ENCODE peak calls at places on chromosomes 11 and 22, in five cellular contexts. L is cardiac muscle cell, A is AG04449, J is colonic mucosa, X is fibroblast of mammary gland. G is an unnamed sample.

GRCh38 chr11:27216268-27217149 is 146.5 kb downstream of the CCDC34 start:
- DNase-seq in J (peak; percentile 27), A (no peak), L (peak; percentile 37), X (no peak), G (peak; percentile 39)

GRCh38 chr11:15258433-15259350 is 144.0 kb downstream of the INSC start:
- DNase-seq in A (no peak), J (peak; percentile 22), X (peak; percentile 64), L (peak; percentile 57), G (no peak)

GRCh38 chr11:126658306-126659056 is 303.0 kb downstream of the ST3GAL4 start:
- DNase-seq in J (no peak), A (no peak), X (no peak), L (no peak), G (no peak)

GRCh38 chr11:35111171-35112055 is 27.6 kb upstream of the CD44 start:
- DNase-seq in X (peak; percentile 94), L (no peak), A (no peak), J (peak; percentile 41), G (peak; percentile 82)

GRCh38 chr11:77819921-77820564 is 479 bp downstream of the RSF1 start:
- DNase-seq in X (peak; percentile 14), L (peak; percentile 80), J (peak; percentile 68), A (no peak), G (no peak)

GRCh38 chr11:77175021-77175842 is 47.2 kb downstream of the MYO7A start:
- DNase-seq in L (no peak), X (no peak), J (no peak), A (no peak), G (no peak)

GRCh38 chr11:72030428-72031045 is 31.8 kb downstream of the IL18BP start:
- DNase-seq in L (no peak), X (no peak), A (no peak), J (no peak), G (no peak)

GRCh38 chr22:19707347-19708322 is 6.7 kb upstream of the SEPTIN5 start:
- DNase-seq in L (no peak), A (no peak), X (no peak), J (no peak), G (no peak)

GRCh38 chr11:61020706-61021235 is 49.3 kb downstream of the CD6 start:
- DNase-seq in A (no peak), J (no peak), L (no peak), X (no peak), G (no peak)

GRCh38 chr22:29478326-29479276 is 1.4 kb upstream of the NEFH start:
- DNase-seq in J (no peak), L (peak; percentile 72), A (no peak), X (no peak), G (no peak)

GRCh38 chr11:35458846-35459245 is 39.5 kb upstream of the SLC1A2 start:
- DNase-seq in J (no peak), L (no peak), A (peak; percentile 5), X (peak; percentile 10), G (no peak)

GRCh38 chr22:44243761-44244160 is 63.0 kb downstream of the PARVG start:
- DNase-seq in L (no peak), X (no peak), A (no peak), J (no peak), G (no peak)

GRCh38 chr11:110376711-110377324 is 52.9 kb upstream of the FDX1 start:
- DNase-seq in L (peak; percentile 94), A (peak; percentile 50), J (peak; percentile 71), X (peak; percentile 85), G (peak; percentile 58)

GRCh38 chr11:66868726-66869291 is 11.9 kb downstream of the LRFN4 start:
- DNase-seq in L (peak; percentile 79), X (no peak), A (no peak), J (peak; percentile 83), G (no peak)

GRCh38 chr11:68690671-68691401 is 6.5 kb downstream of the GAL start:
- DNase-seq in L (no peak), A (no peak), J (no peak), X (no peak), G (no peak)

GRCh38 chr11:86218125-86219081 is 26.1 kb upstream of the EED start:
- DNase-seq in A (no peak), L (peak; percentile 78), J (peak; percentile 83), X (peak; percentile 79), G (peak; percentile 51)

GRCh38 chr22:32476804-32477203 is 2.2 kb downstream of the FBXO7 start:
- DNase-seq in J (no peak), A (no peak), L (no peak), X (no peak), G (no peak)

GRCh38 chr22:32476286-32476685 is 1.7 kb downstream of the FBXO7 start:
- DNase-seq in L (no peak), A (no peak), X (no peak), J (no peak), G (no peak)

GRCh38 chr22:32474635-32475427 is at the start of gene FBXO7:
- DNase-seq in J (peak; percentile 92), A (peak; percentile 36), X (peak; percentile 88), L (peak; percentile 97), G (peak; percentile 66)

GRCh38 chr22:32475428-32476010 is 908 bp downstream of the FBXO7 start:
- DNase-seq in J (peak; percentile 59), L (peak; percentile 63), A (no peak), X (no peak), G (no peak)

DNA sequence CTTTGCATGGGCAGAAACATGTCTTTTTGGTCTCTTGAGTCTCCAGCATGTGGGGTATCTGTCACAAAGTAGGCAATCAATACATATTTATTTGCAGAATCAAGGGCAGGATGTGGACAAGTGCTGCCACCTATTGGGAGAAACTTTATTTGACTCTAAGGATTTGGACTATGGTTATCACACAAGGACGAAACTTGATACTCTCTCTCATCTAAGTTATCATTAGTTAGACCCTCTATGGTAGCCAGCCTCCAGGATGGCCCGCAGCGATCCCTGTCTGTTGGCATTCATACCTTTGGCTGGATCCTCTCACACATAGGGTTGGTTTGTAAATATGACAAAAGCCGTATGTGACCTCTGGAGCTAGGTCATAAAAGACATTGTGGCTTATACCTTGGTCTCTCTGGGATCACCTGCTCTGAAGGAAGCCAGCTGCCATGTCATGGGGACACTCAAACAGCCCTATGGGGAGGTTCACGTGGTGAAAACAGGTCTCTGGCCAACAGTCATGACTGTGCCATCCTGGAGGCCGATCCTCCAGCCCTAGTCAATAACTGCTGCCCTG is 1.1 kb upstream of the FBXO7 start:
- DNase-seq in L (peak; percentile 73), X (peak; percentile 76), J (peak; percentile 38), A (no peak), G (peak; percentile 54)
- H3K4me3 ChIP-seq in L (no peak overlapping the region), X (peak overlapping the region; percentile 60), J (peak overlapping the region; percentile 72), A (peak overlapping the region; percentile 89), G (peak overlapping the region; percentile 80)

GRCh38 chr11:973237-973636 is 47.6 kb downstream of the AP2A2 start:
- DNase-seq in J (no peak), A (no peak), L (no peak), X (no peak), G (no peak)

GRCh38 chr11:978073-978720 is 52.5 kb downstream of the AP2A2 start:
- DNase-seq in A (no peak), X (no peak), J (no peak), L (no peak), G (no peak)

GRCh38 chr11:975824-976223 is 50.2 kb downstream of the AP2A2 start:
- DNase-seq in L (peak; percentile 67), J (no peak), A (no peak), X (peak; percentile 39), G (no peak)

GRCh38 chr11:978781-979180 is 53.1 kb downstream of the AP2A2 start:
- DNase-seq in X (no peak), A (no peak), L (no peak), J (no peak), G (no peak)

DNA sequence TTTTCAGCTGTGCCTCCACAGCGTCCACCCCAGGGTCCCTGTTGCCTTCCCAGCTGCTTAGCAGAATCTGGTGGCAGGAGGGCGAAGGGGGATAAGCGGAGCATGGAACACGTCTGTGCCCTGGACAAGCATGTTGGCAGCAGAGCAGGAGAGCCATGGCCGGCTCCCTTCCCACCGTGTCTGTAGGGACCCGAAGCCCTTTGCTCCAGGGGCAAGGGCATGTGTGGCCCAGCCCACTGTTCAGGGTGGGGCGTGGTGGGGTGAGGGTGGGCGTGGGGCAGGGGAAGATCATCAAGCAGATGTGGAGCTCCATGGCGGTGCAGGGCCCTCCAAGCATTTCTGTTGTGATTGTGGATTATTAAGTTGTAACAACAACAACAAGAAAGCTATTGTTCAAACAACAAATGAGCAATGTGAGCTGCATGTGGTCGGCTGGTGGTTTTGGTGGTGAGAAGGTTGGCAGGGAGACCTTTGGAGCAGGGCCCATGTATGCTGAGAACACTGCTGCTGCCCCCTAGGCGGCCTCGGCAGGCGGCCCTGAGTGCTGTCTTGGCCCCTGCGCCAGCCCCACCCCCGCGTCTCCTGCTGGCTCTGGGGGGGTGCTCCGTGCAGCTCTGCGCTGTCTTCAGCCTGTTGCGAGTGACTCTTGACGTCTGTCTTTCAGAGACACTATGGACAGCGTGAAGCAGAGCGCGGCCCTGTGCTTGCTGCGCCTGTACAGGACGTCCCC is 50.9 kb downstream of the AP2A2 start:
- DNase-seq in A (no peak), X (peak; percentile 71), J (no peak), L (no peak), G (no peak)
- TF ChIP-seq CTCF in A (peak; percentile 49), X (peak; percentile 24), J (no peak), L (peak; percentile 19), G (no peak)

GRCh38 chr11:122556605-122557004 is 98.9 kb upstream of the UBASH3B start:
- DNase-seq in X (no peak), J (no peak), L (peak; percentile 43), A (no peak), G (no peak)

GRCh38 chr11:122563761-122564160 is 91.8 kb upstream of the UBASH3B start:
- DNase-seq in L (no peak), A (no peak), X (no peak), J (no peak), G (no peak)

DNA sequence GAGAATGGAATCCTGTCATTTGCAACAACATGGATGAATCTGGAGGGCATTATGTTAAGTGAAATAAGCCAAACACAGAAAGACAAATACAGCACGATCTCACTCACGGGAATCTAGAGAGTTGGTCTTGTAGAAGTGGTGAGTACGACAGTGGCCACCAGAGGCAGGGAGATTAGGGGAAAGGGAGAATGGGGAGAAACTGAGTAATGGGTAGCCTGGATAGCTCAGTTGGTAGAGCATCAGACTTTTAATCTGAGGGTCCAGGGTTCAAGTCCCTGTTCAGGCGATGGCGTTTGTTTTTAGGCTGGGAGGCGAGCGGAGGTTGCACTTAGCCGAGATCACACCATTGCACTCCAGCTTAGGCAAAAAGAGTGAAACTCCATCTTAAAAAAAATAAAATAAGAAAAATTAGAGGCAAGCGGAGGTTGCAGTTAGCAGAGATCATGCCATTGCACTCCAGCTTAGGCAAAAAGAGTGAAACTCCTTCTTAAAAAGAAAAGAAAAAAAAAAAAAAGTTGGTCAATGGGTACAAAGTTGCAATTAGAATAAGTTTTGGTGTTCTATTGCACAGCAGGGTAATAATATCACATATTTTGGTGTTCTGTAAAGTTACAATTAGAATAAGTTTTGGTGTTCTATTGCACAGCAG is 95.7 kb upstream of the UBASH3B start:
- DNase-seq in A (no peak), J (no peak), L (no peak), X (peak; percentile 33), G (no peak)
- H3K4me3 ChIP-seq in A (no peak overlapping the region), J (no peak overlapping the region), L (no peak overlapping the region), X (no peak overlapping the region), G (no peak overlapping the region)

DNA sequence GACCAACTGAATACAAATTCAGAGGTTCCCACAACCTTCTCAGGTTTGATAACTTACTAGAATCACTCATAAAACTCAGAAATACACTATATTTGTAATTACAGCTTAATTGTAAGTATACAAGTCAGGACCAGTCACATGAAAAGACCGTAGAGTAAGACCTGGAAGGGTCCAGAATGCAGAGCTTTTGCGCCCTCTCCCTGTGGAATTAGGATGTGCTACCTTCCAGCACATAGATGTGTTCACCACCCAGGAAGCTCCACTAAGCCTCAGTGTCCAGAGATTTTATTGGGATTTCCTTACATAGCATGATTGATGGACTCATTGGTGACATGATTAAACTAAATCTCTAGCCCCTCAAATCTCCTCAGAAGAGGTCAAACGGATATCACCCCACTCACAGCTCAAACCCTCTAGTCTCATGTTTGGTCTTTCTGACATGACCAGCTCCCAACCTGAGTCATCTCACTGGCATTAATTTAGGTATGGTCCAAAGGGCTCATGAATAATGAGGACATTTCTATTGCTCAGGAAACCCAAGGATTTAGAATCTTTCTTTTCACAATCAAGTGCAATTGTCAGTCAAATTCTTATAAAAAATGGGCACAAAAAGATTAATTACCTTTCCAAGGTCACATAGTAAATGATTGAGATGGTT is 77.2 kb upstream of the UBASH3B start:
- DNase-seq in J (no peak), X (peak; percentile 10), L (no peak), A (no peak), G (no peak)
- TF ChIP-seq CTCF in J (no peak), X (peak; percentile 16), L (no peak), A (no peak), G (peak; percentile 23)

G was measured in HFF-Myc.